ENCODE peak calls at places on chromosomes 13 and 19, in six cellular contexts. One of them, this sample, is unnamed.

GRCh38 chr19:41192574-41193419 is at the start of gene CYP2S1:
- DNase-seq in HepG2: no peak
- DNase-seq in HL-60: no peak
- DNase-seq in GM12878: no peak
- DNase-seq in K562: peak; percentile 86
- DNase-seq in H1: peak; percentile 85
- DNase-seq in this sample: no peak

GRCh38 chr13:99307648-99308339 is 595 bp upstream of the GPR183 start:
- DNase-seq in K562: peak; percentile 48
- DNase-seq in HL-60: peak; percentile 68
- DNase-seq in HepG2: no peak
- DNase-seq in H1: no peak
- DNase-seq in GM12878: no peak
- DNase-seq in this sample: no peak

GRCh38 chr13:110305544-110305943 is 1.4 kb downstream of the COL4A1 start:
- DNase-seq in HepG2: no peak
- DNase-seq in HL-60: no peak
- DNase-seq in K562: no peak
- DNase-seq in GM12878: no peak
- DNase-seq in H1: no peak
- DNase-seq in this sample: no peak

GRCh38 chr19:5718032-5718578 is 1.8 kb downstream of the LONP1 start:
- DNase-seq in HepG2: no peak
- DNase-seq in H1: no peak
- DNase-seq in K562: no peak
- DNase-seq in GM12878: no peak
- DNase-seq in HL-60: no peak
- DNase-seq in this sample: no peak

GRCh38 chr19:33194527-33194883 is 375 bp downstream of the LRP3 start:
- DNase-seq in GM12878: no peak
- DNase-seq in H1: no peak
- DNase-seq in HL-60: no peak
- DNase-seq in K562: no peak
- DNase-seq in HepG2: no peak
- DNase-seq in this sample: no peak

GRCh38 chr13:40632915-40633314 is 33.5 kb downstream of the FOXO1 start:
- DNase-seq in H1: no peak
- DNase-seq in K562: no peak
- DNase-seq in HL-60: no peak
- DNase-seq in HepG2: no peak
- DNase-seq in GM12878: no peak
- DNase-seq in this sample: no peak

GRCh38 chr19:33703821-33704220 is 82.1 kb downstream of the CHST8 start:
- DNase-seq in HL-60: no peak
- DNase-seq in GM12878: no peak
- DNase-seq in HepG2: no peak
- DNase-seq in H1: no peak
- DNase-seq in K562: no peak
- DNase-seq in this sample: peak; percentile 8

GRCh38 chr13:111423168-111423785 is 102.8 kb downstream of the TEX29 start:
- DNase-seq in K562: no peak
- DNase-seq in GM12878: no peak
- DNase-seq in HL-60: no peak
- DNase-seq in HepG2: no peak
- DNase-seq in H1: no peak
- DNase-seq in this sample: no peak

GRCh38 chr19:5821521-5822180 is 16.8 kb downstream of the NRTN start:
- DNase-seq in HL-60: no peak
- DNase-seq in H1: no peak
- DNase-seq in GM12878: no peak
- DNase-seq in K562: no peak
- DNase-seq in HepG2: no peak
- DNase-seq in this sample: no peak

GRCh38 chr19:58434217-58434616 is 5.7 kb downstream of the ZNF132 start:
- DNase-seq in HL-60: no peak
- DNase-seq in GM12878: no peak
- DNase-seq in HepG2: no peak
- DNase-seq in H1: no peak
- DNase-seq in K562: no peak
- DNase-seq in this sample: no peak

GRCh38 chr13:40356011-40356410 is 310.4 kb downstream of the FOXO1 start:
- DNase-seq in HepG2: no peak
- DNase-seq in H1: no peak
- DNase-seq in K562: no peak
- DNase-seq in GM12878: no peak
- DNase-seq in HL-60: no peak
- DNase-seq in this sample: no peak

GRCh38 chr13:42369071-42369795 is 97.3 kb downstream of the AKAP11 start:
- DNase-seq in HepG2: no peak
- DNase-seq in GM12878: no peak
- DNase-seq in H1: no peak
- DNase-seq in HL-60: no peak
- DNase-seq in K562: no peak
- DNase-seq in this sample: no peak

GRCh38 chr13:42364613-42365000 is 92.7 kb downstream of the AKAP11 start:
- DNase-seq in HL-60: no peak
- DNase-seq in H1: no peak
- DNase-seq in HepG2: no peak
- DNase-seq in GM12878: no peak
- DNase-seq in K562: no peak
- DNase-seq in this sample: no peak

GRCh38 chr13:42370229-42370628 is 98.3 kb downstream of the AKAP11 start:
- DNase-seq in HepG2: no peak
- DNase-seq in HL-60: no peak
- DNase-seq in GM12878: no peak
- DNase-seq in H1: no peak
- DNase-seq in K562: no peak
- DNase-seq in this sample: no peak

GRCh38 chr13:42363941-42364612 is 92.1 kb downstream of the AKAP11 start:
- DNase-seq in HL-60: no peak
- DNase-seq in HepG2: no peak
- DNase-seq in GM12878: no peak
- DNase-seq in K562: no peak
- DNase-seq in H1: no peak
- DNase-seq in this sample: no peak

GRCh38 chr13:42367836-42368235 is 95.9 kb downstream of the AKAP11 start:
- DNase-seq in HepG2: no peak
- DNase-seq in K562: no peak
- DNase-seq in GM12878: no peak
- DNase-seq in H1: no peak
- DNase-seq in HL-60: peak; percentile 23
- DNase-seq in this sample: no peak
- TF ChIP-seq GABPA in HepG2: no peak
- TF ChIP-seq GABPA in K562: no peak
- TF ChIP-seq GABPA in GM12878: no peak
- TF ChIP-seq GABPA in H1: no peak
- TF ChIP-seq GABPA in HL-60: no peak
- TF ChIP-seq GABPA in this sample: no peak

GRCh38 chr13:91347996-91348905 is 764 bp downstream of the MIR17HG start:
- DNase-seq in HepG2: no peak
- DNase-seq in K562: peak; percentile 88
- DNase-seq in GM12878: no peak
- DNase-seq in H1: no peak
- DNase-seq in HL-60: peak; percentile 40
- DNase-seq in this sample: no peak
- TF ChIP-seq CTCF in HepG2: no peak
- TF ChIP-seq CTCF in K562: no peak
- TF ChIP-seq CTCF in GM12878: no peak
- TF ChIP-seq CTCF in H1: no peak
- TF ChIP-seq CTCF in HL-60: no peak
- TF ChIP-seq CTCF in this sample: peak; percentile 33

GRCh38 chr19:3272952-3273351 is 48.5 kb downstream of the CELF5 start:
- DNase-seq in HL-60: no peak
- DNase-seq in HepG2: no peak
- DNase-seq in GM12878: no peak
- DNase-seq in K562: no peak
- DNase-seq in H1: no peak
- DNase-seq in this sample: no peak

GRCh38 chr19:3275068-3275582 is 50.7 kb downstream of the CELF5 start:
- DNase-seq in GM12878: no peak
- DNase-seq in HL-60: no peak
- DNase-seq in HepG2: peak; percentile 65
- DNase-seq in K562: peak; percentile 83
- DNase-seq in H1: no peak
- DNase-seq in this sample: no peak

GRCh38 chr19:3275583-3276340 is 51.3 kb downstream of the CELF5 start:
- DNase-seq in HepG2: peak; percentile 77
- DNase-seq in H1: peak; percentile 97
- DNase-seq in GM12878: peak; percentile 23
- DNase-seq in HL-60: peak; percentile 48
- DNase-seq in K562: peak; percentile 100
- DNase-seq in this sample: peak; percentile 100

GRCh38 chr19:3276341-3276799 is 51.9 kb downstream of the CELF5 start:
- DNase-seq in HL-60: no peak
- DNase-seq in HepG2: peak; percentile 60
- DNase-seq in H1: peak; percentile 94
- DNase-seq in GM12878: no peak
- DNase-seq in K562: peak; percentile 84
- DNase-seq in this sample: peak; percentile 86

DNA sequence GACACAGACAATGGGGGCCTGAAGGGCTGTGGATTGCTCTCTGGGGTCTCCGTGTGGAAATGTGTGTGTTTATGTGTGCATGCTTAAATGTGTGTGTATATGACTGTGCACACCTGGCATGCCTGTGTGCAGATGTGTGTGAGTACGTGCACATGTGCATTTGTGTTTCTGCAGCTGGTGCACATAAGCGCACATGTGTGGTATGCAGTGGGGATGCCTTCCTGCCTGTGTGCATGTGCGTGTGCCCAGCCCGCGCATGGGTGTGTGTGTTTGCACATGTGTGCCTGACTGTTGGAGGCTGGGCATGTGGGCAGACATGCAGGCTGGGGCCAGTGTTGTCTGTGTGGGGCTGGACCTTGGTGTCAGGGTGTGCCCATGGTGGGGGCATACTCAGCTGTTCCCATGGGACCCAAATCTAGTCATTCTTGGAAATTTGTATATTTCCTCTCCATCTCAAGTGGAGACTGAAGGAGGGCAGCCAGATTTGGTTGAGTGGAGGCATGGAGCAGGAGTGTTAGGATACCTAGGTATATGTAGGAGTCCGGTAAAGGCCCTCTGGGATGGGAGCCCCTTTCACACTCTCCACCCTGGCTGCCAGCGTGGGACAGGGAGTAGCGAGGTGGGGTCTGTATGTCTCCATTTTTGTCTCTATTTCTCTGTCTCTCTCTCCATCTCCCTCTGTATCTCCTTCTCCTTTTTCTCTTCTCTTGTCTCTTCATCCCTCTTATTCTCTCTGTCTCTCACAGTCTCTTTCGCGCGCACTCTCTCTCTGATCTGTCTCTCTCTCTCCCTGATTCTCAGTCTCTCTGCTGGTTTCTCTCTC is 50.0 kb downstream of the CELF5 start:
- DNase-seq in HL-60: no peak
- DNase-seq in HepG2: no peak
- DNase-seq in K562: no peak
- DNase-seq in H1: no peak
- DNase-seq in GM12878: no peak
- DNase-seq in this sample: no peak
- TF ChIP-seq GABPA in HL-60: no peak
- TF ChIP-seq GABPA in HepG2: no peak
- TF ChIP-seq GABPA in K562: no peak
- TF ChIP-seq GABPA in H1: no peak
- TF ChIP-seq GABPA in GM12878: no peak
- TF ChIP-seq GABPA in this sample: no peak

GRCh38 chr19:44592451-44592890 is 20.9 kb upstream of the IGSF23 start:
- DNase-seq in H1: no peak
- DNase-seq in K562: no peak
- DNase-seq in GM12878: no peak
- DNase-seq in HL-60: no peak
- DNase-seq in HepG2: no peak
- DNase-seq in this sample: no peak

GRCh38 chr19:44588753-44589112 is 24.6 kb upstream of the IGSF23 start:
- DNase-seq in HepG2: no peak
- DNase-seq in K562: no peak
- DNase-seq in HL-60: no peak
- DNase-seq in H1: no peak
- DNase-seq in GM12878: no peak
- DNase-seq in this sample: no peak

GRCh38 chr19:44585371-44586141 is 27.8 kb upstream of the IGSF23 start:
- DNase-seq in K562: no peak
- DNase-seq in HL-60: no peak
- DNase-seq in H1: no peak
- DNase-seq in HepG2: no peak
- DNase-seq in GM12878: no peak
- DNase-seq in this sample: no peak

GRCh38 chr19:44590245-44591059 is 22.9 kb upstream of the IGSF23 start:
- DNase-seq in H1: no peak
- DNase-seq in K562: no peak
- DNase-seq in HL-60: no peak
- DNase-seq in HepG2: no peak
- DNase-seq in GM12878: no peak
- DNase-seq in this sample: no peak

DNA sequence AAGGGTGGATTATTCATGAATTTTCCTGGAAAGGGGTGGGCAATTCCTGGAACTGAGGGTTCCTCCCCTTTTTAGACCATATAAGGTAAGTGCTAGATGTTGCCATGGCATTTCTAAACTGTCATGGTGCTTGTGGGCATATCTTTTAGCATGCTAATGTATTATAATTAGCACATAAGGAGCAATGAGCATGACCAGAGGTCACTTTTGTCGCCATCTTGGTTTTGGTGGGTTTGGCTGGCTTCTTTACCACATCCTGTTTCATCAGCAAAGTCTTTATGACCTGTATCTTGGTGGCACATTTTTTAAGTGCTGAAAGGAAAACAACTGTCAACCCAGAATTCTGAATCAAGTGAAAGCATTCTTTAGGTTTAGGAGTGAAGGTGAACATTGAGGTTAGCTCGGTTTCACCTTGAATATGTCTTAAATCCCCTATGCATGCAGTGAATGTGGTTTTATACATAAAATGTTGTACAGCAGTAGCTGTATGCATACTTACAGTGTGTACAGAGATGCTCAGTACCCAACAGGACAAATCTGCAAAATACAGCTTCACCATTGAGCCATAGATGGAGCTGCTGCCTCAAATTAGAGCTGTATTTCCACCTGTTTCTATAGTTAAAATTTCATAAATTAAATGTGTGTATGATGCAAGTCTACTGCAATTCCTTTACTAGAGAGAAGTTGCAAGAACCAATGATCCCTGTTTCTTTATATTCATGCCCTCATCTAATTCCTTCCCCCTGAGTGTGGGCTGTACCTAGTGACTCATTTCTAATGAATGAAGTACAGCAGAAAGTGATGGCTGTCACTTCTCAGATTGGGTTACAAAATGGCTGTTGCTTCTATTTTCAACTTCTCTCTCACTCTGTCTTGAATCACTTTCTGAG is 25.3 kb upstream of the IGSF23 start:
- DNase-seq in GM12878: no peak
- DNase-seq in HL-60: peak; percentile 61
- DNase-seq in HepG2: peak; percentile 51
- DNase-seq in K562: no peak
- DNase-seq in H1: no peak
- DNase-seq in this sample: no peak
- TF ChIP-seq CTCF in GM12878: no peak
- TF ChIP-seq CTCF in HL-60: no peak
- TF ChIP-seq CTCF in HepG2: peak; percentile 43
- TF ChIP-seq CTCF in K562: no peak
- TF ChIP-seq CTCF in H1: no peak
- TF ChIP-seq CTCF in this sample: peak; percentile 54

GRCh38 chr19:8208119-8208709 is 956 bp upstream of the CERS4 start:
- DNase-seq in K562: no peak
- DNase-seq in H1: peak; percentile 63
- DNase-seq in GM12878: no peak
- DNase-seq in HepG2: no peak
- DNase-seq in HL-60: no peak
- DNase-seq in this sample: peak; percentile 62
- TF ChIP-seq GABPA in K562: no peak
- TF ChIP-seq GABPA in H1: no peak
- TF ChIP-seq GABPA in GM12878: no peak
- TF ChIP-seq GABPA in HepG2: no peak
- TF ChIP-seq GABPA in HL-60: no peak
- TF ChIP-seq GABPA in this sample: no peak